ENCODE peak calls at places on chromosome 6, in four cellular contexts. F is fibroblast of the aortic adventitia, T is coronary artery, R is body of pancreas. M is an unnamed sample.

GRCh38 chr6:21648475-21649050 is 55.0 kb downstream of the SOX4 start:
- DNase-seq in F (no peak), T (no peak), R (no peak), M (no peak)

GRCh38 chr6:101386982-101387381 is 6.5 kb upstream of the GRIK2 start:
- DNase-seq in R (no peak), F (no peak), T (no peak), M (no peak)

GRCh38 chr6:14086701-14087100 is 30.9 kb upstream of the CD83 start:
- DNase-seq in F (no peak), T (no peak), R (no peak), M (no peak)

GRCh38 chr6:114862809-114863208 is 520.0 kb upstream of the HS3ST5 start:
- DNase-seq in R (no peak), F (no peak), T (no peak), M (no peak)

GRCh38 chr6:166469426-166469961 is 86.8 kb upstream of the MPC1 start:
- DNase-seq in T (no peak), R (no peak), F (no peak), M (no peak)

GRCh38 chr6:153103256-153103655 is 27.8 kb downstream of the RGS17 start:
- DNase-seq in T (no peak), F (no peak), R (no peak), M (no peak)

GRCh38 chr6:25498510-25498909 is 153.5 kb upstream of the SCGN start:
- DNase-seq in F (no peak), T (no peak), R (no peak), M (no peak)

GRCh38 chr6:20020526-20020925 is 183.4 kb downstream of the ID4 start:
- DNase-seq in R (no peak), F (no peak), T (no peak), M (no peak)

GRCh38 chr6:143601501-143601900 is 76.3 kb upstream of the PHACTR2 start:
- DNase-seq in T (no peak), R (no peak), F (no peak), M (no peak)

GRCh38 chr6:74459260-74459659 is 746.6 kb downstream of the COL12A1 start:
- DNase-seq in F (no peak), T (no peak), R (no peak), M (no peak)

GRCh38 chr6:132948889-132949288 is 134.5 kb downstream of the RPS12 start:
- DNase-seq in R (no peak), F (no peak), T (no peak), M (no peak)

GRCh38 chr6:93017213-93017612 is 402.1 kb downstream of the EPHA7 start:
- DNase-seq in T (no peak), R (no peak), F (peak; percentile 2), M (no peak)

GRCh38 chr6:83467620-83468036 is 36.8 kb upstream of the ME1 start:
- DNase-seq in F (no peak), T (no peak), R (peak; percentile 16), M (no peak)

GRCh38 chr6:170186909-170187668 is 103.8 kb downstream of the DLL1 start:
- DNase-seq in R (no peak), F (no peak), T (peak; percentile 55), M (no peak)

DNA sequence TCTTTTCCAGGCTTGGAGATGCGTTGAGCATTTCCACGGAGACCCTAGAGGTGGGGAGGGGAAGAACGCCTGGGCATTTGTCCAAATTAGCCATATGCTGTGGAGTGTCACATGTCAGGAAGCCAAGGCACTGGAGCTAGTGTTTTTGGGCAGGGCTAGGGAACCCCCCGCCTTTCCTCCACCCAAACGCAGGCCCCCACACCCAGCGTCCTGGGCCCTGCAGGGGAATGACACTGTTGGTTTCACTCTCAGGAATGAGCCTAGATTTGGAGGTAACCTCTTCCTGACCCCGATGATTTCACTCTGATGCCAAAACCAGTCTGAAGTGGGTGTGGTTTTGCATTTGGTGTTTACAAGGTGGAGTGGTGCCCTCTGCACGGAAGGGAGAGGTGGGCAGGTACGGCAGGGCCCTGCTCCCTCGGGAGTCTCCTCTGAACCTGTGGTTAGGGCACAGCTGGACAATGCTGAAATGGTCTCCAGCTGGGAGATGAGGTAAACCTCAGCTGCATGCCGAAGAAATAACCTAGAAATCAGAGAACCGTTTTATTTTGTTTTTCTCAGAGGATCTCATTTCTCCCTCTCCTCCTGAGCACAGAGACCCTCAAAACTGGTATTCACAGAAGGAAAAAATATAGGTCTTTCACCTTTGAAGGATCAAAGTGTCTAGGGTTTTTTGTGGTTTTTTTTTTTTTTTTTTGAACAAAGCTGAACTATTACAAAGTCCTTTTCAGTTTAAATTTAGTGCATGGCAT is 29.6 kb downstream of the MTHFD1L start:
- DNase-seq in T (peak; percentile 26), F (peak; percentile 57), R (no peak), M (no peak)
- TF ChIP-seq CTCF in T (no peak), F (peak; percentile 39), R (no peak), M (no peak)

GRCh38 chr6:138520463-138520862 is 21.2 kb upstream of the NHSL1 start:
- DNase-seq in R (no peak), F (peak; percentile 64), T (no peak), M (no peak)
- TF ChIP-seq CTCF in R (peak; percentile 28), F (peak; percentile 45), T (no peak), M (no peak)

GRCh38 chr6:141562181-141562800 is 570.4 kb upstream of the GJE1 start:
- DNase-seq in R (no peak), F (no peak), T (no peak), M (no peak)
- TF ChIP-seq CTCF in R (no peak), F (no peak), T (no peak), M (no peak)

GRCh38 chr6:168179133-168179532 is 100.1 kb upstream of the FRMD1 start:
- DNase-seq in T (peak; percentile 67), R (no peak), F (no peak), M (no peak)
- TF ChIP-seq CTCF in T (no peak), R (no peak), F (no peak), M (no peak)

GRCh38 chr6:87001494-87001893 is 64.2 kb downstream of the HTR1E start:
- DNase-seq in F (no peak), T (no peak), R (no peak), M (no peak)
- TF ChIP-seq CTCF in F (no peak), T (no peak), R (no peak), M (no peak)

DNA sequence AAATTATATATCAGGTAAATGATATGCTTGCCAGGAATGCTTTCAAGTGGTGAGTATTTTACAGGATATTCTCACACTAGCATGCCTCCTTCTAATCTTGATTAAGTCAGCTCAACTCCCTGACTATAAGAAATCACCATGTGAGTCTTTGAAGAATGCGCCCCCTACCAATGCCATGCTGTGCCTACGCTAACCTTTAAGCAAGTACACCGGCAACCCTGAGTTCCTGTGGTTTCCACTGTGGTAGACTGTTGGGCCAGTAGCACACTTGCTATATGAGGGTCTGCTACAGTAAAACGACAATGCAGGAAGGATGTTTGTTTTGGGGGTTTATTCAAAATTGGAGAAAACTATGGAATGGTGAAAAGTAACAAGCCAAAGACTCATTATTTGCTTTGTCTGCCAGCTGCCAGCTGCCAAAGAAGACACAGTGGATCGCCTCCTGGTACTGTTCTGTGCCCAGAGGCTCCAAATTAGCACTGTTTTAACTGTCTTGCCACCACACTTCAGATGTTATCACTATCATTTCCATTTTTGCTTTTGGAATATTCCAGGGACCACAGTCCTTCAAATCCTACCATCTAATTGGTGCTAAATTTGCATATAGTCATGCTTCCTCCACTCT is 333.5 kb downstream of the RNGTT start:
- DNase-seq in R (no peak), T (no peak), F (no peak), M (no peak)
- TF ChIP-seq CTCF in R (no peak), T (no peak), F (no peak), M (no peak)

DNA sequence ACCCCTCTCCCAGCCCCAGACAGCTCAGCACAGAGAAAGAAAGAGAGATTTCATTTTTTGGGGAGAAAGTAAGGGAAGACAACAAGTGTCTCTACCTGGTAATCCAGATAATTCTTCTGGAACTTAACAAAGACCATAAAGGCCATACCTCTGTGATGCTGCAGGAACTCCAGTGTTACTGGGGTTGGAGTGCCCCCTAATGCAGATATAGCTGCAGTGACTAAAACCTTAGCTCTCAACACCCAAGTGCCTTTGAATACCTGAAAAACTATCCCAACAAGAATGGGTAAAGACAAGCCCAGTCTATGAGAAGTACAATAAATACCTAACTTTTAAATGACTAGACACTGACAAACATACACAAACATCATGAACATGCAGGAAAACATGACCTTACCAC is 365.3 kb upstream of the PTCHD4 start:
- DNase-seq in R (no peak), T (no peak), F (peak; percentile 24), M (no peak)
- TF ChIP-seq CTCF in R (no peak), T (no peak), F (peak; percentile 26), M (no peak)

M was measured in activated B cell treated with CpG ODN at 0.5 μM for 24 hours.